ENCODE peak calls at places on chromosomes 4 and X, in five cellular contexts. One of them, this sample, is unnamed.
A peak's percentile ranks its signal among the peaks of the same experiment; 100 is the strongest.

GRCh38 chrX:96770315-96770714 is 85.7 kb downstream of the DIAPH2 start:
- DNase-seq in pancreas: no peak
- DNase-seq in IMR-90: peak; percentile 18
- DNase-seq in transverse colon: no peak
- DNase-seq in left ventricle myocardium inferior: no peak
- DNase-seq in this sample: peak; percentile 3

GRCh38 chr4:37243722-37244582 is 591 bp upstream of the NWD2 start:
- DNase-seq in pancreas: peak; percentile 44
- DNase-seq in left ventricle myocardium inferior: no peak
- DNase-seq in IMR-90: no peak
- DNase-seq in transverse colon: peak; percentile 12
- DNase-seq in this sample: peak; percentile 26

GRCh38 chr4:60718874-60719273 is 481.3 kb upstream of the ADGRL3 start:
- DNase-seq in IMR-90: no peak
- DNase-seq in pancreas: no peak
- DNase-seq in left ventricle myocardium inferior: no peak
- DNase-seq in transverse colon: no peak
- DNase-seq in this sample: no peak

GRCh38 chrX:129653985-129654651 is 638 bp downstream of the APLN start:
- DNase-seq in left ventricle myocardium inferior: peak; percentile 41
- DNase-seq in pancreas: peak; percentile 74
- DNase-seq in transverse colon: no peak
- DNase-seq in IMR-90: no peak
- DNase-seq in this sample: peak; percentile 36

GRCh38 chr4:4461850-4462249 is 74.9 kb downstream of the NSG1 start:
- DNase-seq in pancreas: no peak
- DNase-seq in transverse colon: peak; percentile 19
- DNase-seq in left ventricle myocardium inferior: no peak
- DNase-seq in IMR-90: no peak
- DNase-seq in this sample: no peak

GRCh38 chrX:97119474-97120109 is 235.9 kb downstream of the RPA4 start:
- DNase-seq in IMR-90: no peak
- DNase-seq in left ventricle myocardium inferior: no peak
- DNase-seq in transverse colon: no peak
- DNase-seq in pancreas: no peak
- DNase-seq in this sample: no peak

GRCh38 chrX:22534643-22535042 is 261.9 kb downstream of the CBLL2 start:
- DNase-seq in pancreas: no peak
- DNase-seq in left ventricle myocardium inferior: peak; percentile 14
- DNase-seq in IMR-90: peak; percentile 85
- DNase-seq in transverse colon: peak; percentile 10
- DNase-seq in this sample: no peak

GRCh38 chr4:105234582-105234981 is 87.9 kb downstream of the TET2 start:
- DNase-seq in left ventricle myocardium inferior: no peak
- DNase-seq in IMR-90: no peak
- DNase-seq in transverse colon: no peak
- DNase-seq in pancreas: no peak
- DNase-seq in this sample: no peak

GRCh38 chr4:24991015-24991414 is 39.7 kb downstream of the LGI2 start:
- DNase-seq in IMR-90: peak; percentile 36
- DNase-seq in left ventricle myocardium inferior: no peak
- DNase-seq in pancreas: no peak
- DNase-seq in transverse colon: no peak
- DNase-seq in this sample: no peak

GRCh38 chrX:19721726-19722370 is 165.6 kb downstream of the SH3KBP1 start:
- DNase-seq in pancreas: no peak
- DNase-seq in left ventricle myocardium inferior: peak; percentile 16
- DNase-seq in transverse colon: no peak
- DNase-seq in IMR-90: no peak
- DNase-seq in this sample: no peak

GRCh38 chr4:64230709-64231310 is 178.4 kb downstream of the TECRL start:
- DNase-seq in pancreas: no peak
- DNase-seq in transverse colon: no peak
- DNase-seq in IMR-90: peak; percentile 4
- DNase-seq in left ventricle myocardium inferior: no peak
- DNase-seq in this sample: no peak

GRCh38 chrX:105609530-105609929 is 212.8 kb upstream of the NRK start:
- DNase-seq in IMR-90: no peak
- DNase-seq in pancreas: no peak
- DNase-seq in left ventricle myocardium inferior: no peak
- DNase-seq in transverse colon: no peak
- DNase-seq in this sample: no peak

GRCh38 chr4:184401397-184402171 is 72.8 kb downstream of the IRF2 start:
- DNase-seq in transverse colon: no peak
- DNase-seq in IMR-90: no peak
- DNase-seq in left ventricle myocardium inferior: no peak
- DNase-seq in pancreas: no peak
- DNase-seq in this sample: no peak

GRCh38 chr4:118829107-118829506 is 6.8 kb downstream of the SEC24D start:
- DNase-seq in IMR-90: no peak
- DNase-seq in transverse colon: no peak
- DNase-seq in pancreas: no peak
- DNase-seq in left ventricle myocardium inferior: no peak
- DNase-seq in this sample: no peak

GRCh38 chr4:147822128-147822527 is 90.2 kb downstream of the ARHGAP10 start:
- DNase-seq in pancreas: peak; percentile 92
- DNase-seq in transverse colon: peak; percentile 58
- DNase-seq in IMR-90: peak; percentile 79
- DNase-seq in left ventricle myocardium inferior: peak; percentile 84
- DNase-seq in this sample: no peak

GRCh38 chrX:625137-625691 is 5.4 kb upstream of the SHOX start:
- DNase-seq in left ventricle myocardium inferior: no peak
- DNase-seq in pancreas: no peak
- DNase-seq in IMR-90: no peak
- DNase-seq in transverse colon: no peak
- DNase-seq in this sample: no peak

GRCh38 chr4:137819964-137820383 is 287.7 kb upstream of the PCDH18 start:
- DNase-seq in left ventricle myocardium inferior: no peak
- DNase-seq in pancreas: no peak
- DNase-seq in IMR-90: peak; percentile 65
- DNase-seq in transverse colon: no peak
- DNase-seq in this sample: peak; percentile 9

GRCh38 chr4:118954246-118954645 is 65.6 kb downstream of the SYNPO2 start:
- DNase-seq in left ventricle myocardium inferior: no peak
- DNase-seq in IMR-90: peak; percentile 42
- DNase-seq in transverse colon: no peak
- DNase-seq in pancreas: no peak
- DNase-seq in this sample: no peak

GRCh38 chrX:22116585-22117546 is 84.7 kb downstream of the PHEX start:
- DNase-seq in transverse colon: no peak
- DNase-seq in left ventricle myocardium inferior: no peak
- DNase-seq in pancreas: no peak
- DNase-seq in IMR-90: no peak
- DNase-seq in this sample: no peak

GRCh38 chrX:33336783-33337182 is 125.4 kb upstream of the DMD start:
- DNase-seq in IMR-90: peak; percentile 29
- DNase-seq in pancreas: no peak
- DNase-seq in transverse colon: no peak
- DNase-seq in left ventricle myocardium inferior: no peak
- DNase-seq in this sample: no peak

GRCh38 chrX:149453030-149453429 is 52.1 kb downstream of the IDS start:
- DNase-seq in IMR-90: peak; percentile 17
- DNase-seq in left ventricle myocardium inferior: no peak
- DNase-seq in transverse colon: no peak
- DNase-seq in pancreas: no peak
- DNase-seq in this sample: no peak

GRCh38 chrX:120377179-120377578 is 15.3 kb downstream of the ATP1B4 start:
- DNase-seq in transverse colon: no peak
- DNase-seq in IMR-90: no peak
- DNase-seq in pancreas: no peak
- DNase-seq in left ventricle myocardium inferior: no peak
- DNase-seq in this sample: no peak

GRCh38 chrX:120378570-120378969 is 16.7 kb downstream of the ATP1B4 start:
- DNase-seq in IMR-90: no peak
- DNase-seq in transverse colon: no peak
- DNase-seq in pancreas: no peak
- DNase-seq in left ventricle myocardium inferior: no peak
- DNase-seq in this sample: no peak

DNA sequence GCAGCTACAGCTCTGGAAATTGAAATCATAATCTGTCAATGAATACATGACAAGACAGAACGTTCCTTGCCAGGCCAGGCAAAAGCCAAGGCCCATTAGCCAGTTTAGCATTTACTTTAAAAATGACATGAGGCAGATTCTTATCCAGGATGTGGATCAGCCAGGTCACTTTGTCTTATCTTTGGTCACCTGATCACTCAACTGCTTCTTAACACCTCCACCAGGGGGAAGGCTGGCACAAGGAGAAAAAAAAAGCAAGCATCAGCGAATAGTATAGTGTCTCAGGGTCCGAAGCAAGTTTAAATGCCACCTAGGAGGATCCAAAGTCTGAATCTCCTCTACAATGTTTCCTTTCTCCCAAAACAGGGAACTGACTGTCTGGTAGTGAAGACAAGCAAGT is 18.8 kb downstream of the ATP1B4 start:
- DNase-seq in transverse colon: no peak
- DNase-seq in IMR-90: no peak
- DNase-seq in pancreas: no peak
- DNase-seq in left ventricle myocardium inferior: no peak
- DNase-seq in this sample: peak; percentile 5
- TF ChIP-seq CTCF in transverse colon: peak; percentile 30
- TF ChIP-seq CTCF in IMR-90: peak; percentile 22
- TF ChIP-seq CTCF in pancreas: no peak
- TF ChIP-seq CTCF in left ventricle myocardium inferior: peak; percentile 20
- TF ChIP-seq CTCF in this sample: no peak

DNA sequence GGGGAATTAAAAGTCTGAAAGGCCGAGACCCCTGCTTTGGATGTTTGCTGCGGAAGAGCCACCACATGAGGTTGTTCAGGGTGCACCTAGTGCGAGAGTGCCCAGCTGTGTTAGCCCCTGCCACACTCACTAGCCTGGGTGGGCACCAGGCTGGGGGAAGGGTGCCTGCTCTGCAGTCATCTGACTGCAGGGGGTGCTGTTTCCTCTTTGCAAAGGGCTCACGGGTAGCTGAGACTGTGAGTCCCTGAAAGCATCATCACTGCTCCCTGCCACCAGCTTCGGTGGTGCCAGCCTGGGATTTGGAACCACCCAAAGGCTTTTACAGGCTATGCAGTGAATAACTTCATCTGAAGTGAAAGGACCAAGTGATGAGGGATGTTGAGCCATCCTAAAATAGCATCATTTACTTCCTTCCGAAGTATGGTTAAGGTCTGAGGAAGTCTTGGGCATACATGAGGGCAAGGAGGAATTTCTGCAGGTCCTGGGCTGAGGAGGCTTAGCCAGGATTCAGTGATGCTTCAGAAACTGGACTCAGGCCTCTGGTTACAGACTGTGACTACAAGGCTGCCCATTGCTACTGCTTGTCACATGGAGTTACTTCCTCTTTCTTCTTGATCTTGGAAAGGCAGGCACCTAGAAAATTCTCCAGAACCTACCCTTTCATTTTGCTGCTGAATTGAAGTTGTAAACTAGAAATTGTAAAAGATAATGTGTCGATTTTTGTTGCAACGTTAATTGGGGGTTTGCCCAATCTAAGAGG is 293.2 kb upstream of the PRPS2 start:
- DNase-seq in pancreas: no peak
- DNase-seq in IMR-90: no peak
- DNase-seq in left ventricle myocardium inferior: no peak
- DNase-seq in transverse colon: no peak
- DNase-seq in this sample: peak; percentile 11
- TF ChIP-seq CTCF in pancreas: no peak
- TF ChIP-seq CTCF in IMR-90: no peak
- TF ChIP-seq CTCF in left ventricle myocardium inferior: peak; percentile 29
- TF ChIP-seq CTCF in transverse colon: no peak
- TF ChIP-seq CTCF in this sample: peak; percentile 3

GRCh38 chr4:44738615-44739014 is 12.3 kb upstream of the GNPDA2 start:
- DNase-seq in IMR-90: no peak
- DNase-seq in left ventricle myocardium inferior: no peak
- DNase-seq in transverse colon: no peak
- DNase-seq in pancreas: no peak
- DNase-seq in this sample: no peak
- TF ChIP-seq CTCF in IMR-90: peak; percentile 26
- TF ChIP-seq CTCF in left ventricle myocardium inferior: peak; percentile 36
- TF ChIP-seq CTCF in transverse colon: no peak
- TF ChIP-seq CTCF in pancreas: no peak
- TF ChIP-seq CTCF in this sample: peak; percentile 43

DNA sequence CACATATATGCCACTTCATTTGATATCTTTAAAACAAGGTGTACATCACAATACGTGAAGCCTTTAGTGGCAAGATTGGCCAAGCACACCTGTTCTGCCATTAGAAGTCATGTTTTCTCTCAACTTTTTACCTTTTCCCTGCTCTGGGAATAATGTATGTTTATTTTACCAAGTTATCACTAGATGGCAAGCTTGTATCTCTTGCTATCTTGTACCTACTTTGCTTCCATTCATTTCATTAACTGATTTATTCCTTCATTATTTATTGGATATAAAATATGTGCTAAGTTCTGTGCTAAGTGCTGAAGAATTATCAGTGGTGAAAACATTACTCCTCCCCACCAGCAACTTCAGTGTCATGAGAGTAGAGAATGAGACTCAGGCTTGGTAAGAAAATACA is 245.5 kb downstream of the ANK2 start:
- DNase-seq in pancreas: no peak
- DNase-seq in left ventricle myocardium inferior: no peak
- DNase-seq in IMR-90: no peak
- DNase-seq in transverse colon: no peak
- DNase-seq in this sample: no peak
- TF ChIP-seq CTCF in pancreas: no peak
- TF ChIP-seq CTCF in left ventricle myocardium inferior: no peak
- TF ChIP-seq CTCF in IMR-90: peak; percentile 29
- TF ChIP-seq CTCF in transverse colon: no peak
- TF ChIP-seq CTCF in this sample: no peak

GRCh38 chr4:6109842-6110560 is 90.3 kb downstream of the JAKMIP1 start:
- DNase-seq in IMR-90: no peak
- DNase-seq in pancreas: no peak
- DNase-seq in transverse colon: peak; percentile 18
- DNase-seq in left ventricle myocardium inferior: no peak
- DNase-seq in this sample: no peak
- TF ChIP-seq CTCF in IMR-90: no peak
- TF ChIP-seq CTCF in pancreas: no peak
- TF ChIP-seq CTCF in transverse colon: peak; percentile 28
- TF ChIP-seq CTCF in left ventricle myocardium inferior: no peak
- TF ChIP-seq CTCF in this sample: peak; percentile 7

DNA sequence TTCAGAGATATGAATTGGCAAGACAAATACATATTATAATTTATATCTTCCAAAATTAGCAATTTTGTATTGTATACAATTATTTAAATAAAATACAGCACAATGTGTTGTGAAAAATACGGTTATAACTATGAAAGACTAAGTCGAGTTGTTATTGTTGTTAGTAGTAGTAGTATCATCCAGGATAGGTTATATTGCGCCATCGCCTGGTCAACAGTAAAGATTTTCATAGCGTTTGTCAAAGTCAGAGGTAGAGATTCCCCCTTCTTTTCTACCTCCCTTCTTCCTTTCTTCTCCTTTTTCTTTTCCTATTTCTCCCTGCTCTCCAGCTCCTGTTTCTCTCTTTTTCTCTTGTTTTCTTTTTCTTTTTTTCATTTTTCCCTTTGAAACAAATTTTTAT is 499.1 kb upstream of the EPHA5 start:
- DNase-seq in transverse colon: no peak
- DNase-seq in IMR-90: no peak
- DNase-seq in left ventricle myocardium inferior: no peak
- DNase-seq in pancreas: no peak
- DNase-seq in this sample: no peak
- TF ChIP-seq CTCF in transverse colon: no peak
- TF ChIP-seq CTCF in IMR-90: no peak
- TF ChIP-seq CTCF in left ventricle myocardium inferior: no peak
- TF ChIP-seq CTCF in pancreas: no peak
- TF ChIP-seq CTCF in this sample: no peak

GRCh38 chr4:108512615-108513505 is 107.5 kb upstream of the RPL34 start:
- DNase-seq in left ventricle myocardium inferior: peak; percentile 14
- DNase-seq in IMR-90: peak; percentile 66
- DNase-seq in transverse colon: no peak
- DNase-seq in pancreas: no peak
- DNase-seq in this sample: no peak
- TF ChIP-seq CTCF in left ventricle myocardium inferior: peak; percentile 59
- TF ChIP-seq CTCF in IMR-90: peak; percentile 56
- TF ChIP-seq CTCF in transverse colon: no peak
- TF ChIP-seq CTCF in pancreas: no peak
- TF ChIP-seq CTCF in this sample: no peak

This sample was measured in GM20000.